ENCODE peak calls at places on chromosomes 16 and 17, in ten cellular contexts. One of them, this sample, is unnamed.

GRCh38 chr16:17367932-17368331 is 102.8 kb downstream of the XYLT1 start:
- DNase-seq in tibial artery: no peak
- DNase-seq in AG10803: peak; percentile 60
- DNase-seq in NB4: no peak
- DNase-seq in SK-N-SH: peak; percentile 27
- DNase-seq in astrocyte of the spinal cord: peak; percentile 85
- DNase-seq in fibroblast of mammary gland: peak; percentile 79
- DNase-seq in OCI-LY7: peak; percentile 14
- DNase-seq in pancreas: no peak
- DNase-seq in A549: peak; percentile 21
- DNase-seq in this sample: no peak

GRCh38 chr17:82876602-82877391 is 37.0 kb upstream of the ZNF750 start:
- DNase-seq in NB4: peak; percentile 37
- DNase-seq in pancreas: peak; percentile 82
- DNase-seq in AG10803: peak; percentile 83
- DNase-seq in tibial artery: peak; percentile 92
- DNase-seq in fibroblast of mammary gland: peak; percentile 87
- DNase-seq in astrocyte of the spinal cord: peak; percentile 76
- DNase-seq in SK-N-SH: peak; percentile 88
- DNase-seq in A549: no peak
- DNase-seq in OCI-LY7: no peak
- DNase-seq in this sample: peak; percentile 84

GRCh38 chr17:2040942-2041560 is 771 bp upstream of the OVCA2 start:
- DNase-seq in astrocyte of the spinal cord: no peak
- DNase-seq in AG10803: no peak
- DNase-seq in SK-N-SH: no peak
- DNase-seq in fibroblast of mammary gland: no peak
- DNase-seq in NB4: no peak
- DNase-seq in OCI-LY7: no peak
- DNase-seq in A549: no peak
- DNase-seq in tibial artery: no peak
- DNase-seq in pancreas: no peak
- DNase-seq in this sample: no peak

GRCh38 chr16:88287219-88287618 is 95.5 kb upstream of the ZNF469 start:
- DNase-seq in OCI-LY7: peak; percentile 24
- DNase-seq in astrocyte of the spinal cord: no peak
- DNase-seq in AG10803: no peak
- DNase-seq in tibial artery: no peak
- DNase-seq in A549: no peak
- DNase-seq in SK-N-SH: peak; percentile 60
- DNase-seq in fibroblast of mammary gland: peak; percentile 36
- DNase-seq in pancreas: no peak
- DNase-seq in NB4: peak; percentile 54
- DNase-seq in this sample: peak; percentile 16

GRCh38 chr17:65557349-65558310 is 3.8 kb downstream of the AXIN2 start:
- DNase-seq in SK-N-SH: no peak
- DNase-seq in fibroblast of mammary gland: peak; percentile 69
- DNase-seq in OCI-LY7: no peak
- DNase-seq in astrocyte of the spinal cord: peak; percentile 79
- DNase-seq in AG10803: peak; percentile 64
- DNase-seq in NB4: no peak
- DNase-seq in tibial artery: no peak
- DNase-seq in A549: peak; percentile 82
- DNase-seq in pancreas: no peak
- DNase-seq in this sample: peak; percentile 65

GRCh38 chr16:47904691-47905090 is 251.1 kb downstream of the ABCC12 start:
- DNase-seq in astrocyte of the spinal cord: no peak
- DNase-seq in AG10803: no peak
- DNase-seq in OCI-LY7: no peak
- DNase-seq in A549: no peak
- DNase-seq in fibroblast of mammary gland: no peak
- DNase-seq in tibial artery: no peak
- DNase-seq in NB4: no peak
- DNase-seq in SK-N-SH: no peak
- DNase-seq in pancreas: no peak
- DNase-seq in this sample: no peak

GRCh38 chr17:73203788-73204479 is 11.1 kb downstream of the COG1 start:
- DNase-seq in A549: no peak
- DNase-seq in astrocyte of the spinal cord: no peak
- DNase-seq in NB4: no peak
- DNase-seq in tibial artery: no peak
- DNase-seq in AG10803: no peak
- DNase-seq in OCI-LY7: no peak
- DNase-seq in pancreas: no peak
- DNase-seq in SK-N-SH: no peak
- DNase-seq in fibroblast of mammary gland: no peak
- DNase-seq in this sample: no peak

GRCh38 chr17:74770498-74771318 is 5.4 kb downstream of the NAT9 start:
- DNase-seq in AG10803: no peak
- DNase-seq in astrocyte of the spinal cord: peak; percentile 51
- DNase-seq in fibroblast of mammary gland: peak; percentile 28
- DNase-seq in pancreas: peak; percentile 89
- DNase-seq in A549: peak; percentile 88
- DNase-seq in SK-N-SH: peak; percentile 91
- DNase-seq in OCI-LY7: peak; percentile 66
- DNase-seq in tibial artery: no peak
- DNase-seq in NB4: peak; percentile 56
- DNase-seq in this sample: peak; percentile 37

GRCh38 chr17:36198831-36199465 is 2.4 kb upstream of the CCL3L1 start:
- DNase-seq in A549: no peak
- DNase-seq in pancreas: no peak
- DNase-seq in OCI-LY7: no peak
- DNase-seq in tibial artery: no peak
- DNase-seq in astrocyte of the spinal cord: no peak
- DNase-seq in AG10803: no peak
- DNase-seq in NB4: no peak
- DNase-seq in SK-N-SH: no peak
- DNase-seq in fibroblast of mammary gland: no peak
- DNase-seq in this sample: no peak

GRCh38 chr16:2468725-2469398 is 2.2 kb upstream of the NTN3 start:
- DNase-seq in pancreas: no peak
- DNase-seq in A549: peak; percentile 44
- DNase-seq in SK-N-SH: peak; percentile 89
- DNase-seq in OCI-LY7: peak; percentile 99
- DNase-seq in fibroblast of mammary gland: no peak
- DNase-seq in tibial artery: no peak
- DNase-seq in AG10803: no peak
- DNase-seq in NB4: peak; percentile 97
- DNase-seq in astrocyte of the spinal cord: no peak
- DNase-seq in this sample: no peak

GRCh38 chr16:76583995-76584394 is 306.8 kb downstream of the CNTNAP4 start:
- DNase-seq in tibial artery: no peak
- DNase-seq in fibroblast of mammary gland: peak; percentile 1
- DNase-seq in AG10803: no peak
- DNase-seq in OCI-LY7: no peak
- DNase-seq in pancreas: no peak
- DNase-seq in NB4: no peak
- DNase-seq in astrocyte of the spinal cord: no peak
- DNase-seq in SK-N-SH: no peak
- DNase-seq in A549: no peak
- DNase-seq in this sample: no peak

GRCh38 chr17:41548844-41549595 is 20.9 kb upstream of the KRT19 start:
- DNase-seq in pancreas: peak; percentile 79
- DNase-seq in OCI-LY7: peak; percentile 75
- DNase-seq in fibroblast of mammary gland: peak; percentile 85
- DNase-seq in SK-N-SH: peak; percentile 92
- DNase-seq in tibial artery: peak; percentile 87
- DNase-seq in astrocyte of the spinal cord: peak; percentile 92
- DNase-seq in AG10803: peak; percentile 83
- DNase-seq in NB4: peak; percentile 85
- DNase-seq in A549: peak; percentile 96
- DNase-seq in this sample: peak; percentile 90

GRCh38 chr17:59287452-59287851 is 44.0 kb upstream of the YPEL2 start:
- DNase-seq in pancreas: no peak
- DNase-seq in astrocyte of the spinal cord: peak; percentile 6
- DNase-seq in AG10803: no peak
- DNase-seq in SK-N-SH: no peak
- DNase-seq in fibroblast of mammary gland: peak; percentile 59
- DNase-seq in NB4: peak; percentile 64
- DNase-seq in tibial artery: no peak
- DNase-seq in A549: no peak
- DNase-seq in OCI-LY7: peak; percentile 10
- DNase-seq in this sample: peak; percentile 22

GRCh38 chr17:50516980-50517379 is 8.7 kb downstream of the MYCBPAP start:
- DNase-seq in SK-N-SH: no peak
- DNase-seq in tibial artery: no peak
- DNase-seq in pancreas: no peak
- DNase-seq in astrocyte of the spinal cord: no peak
- DNase-seq in fibroblast of mammary gland: no peak
- DNase-seq in A549: no peak
- DNase-seq in NB4: no peak
- DNase-seq in OCI-LY7: no peak
- DNase-seq in AG10803: no peak
- DNase-seq in this sample: no peak

GRCh38 chr17:27206447-27206846 is 87.5 kb upstream of the WSB1 start:
- DNase-seq in A549: no peak
- DNase-seq in tibial artery: no peak
- DNase-seq in AG10803: no peak
- DNase-seq in astrocyte of the spinal cord: no peak
- DNase-seq in NB4: peak; percentile 62
- DNase-seq in fibroblast of mammary gland: peak; percentile 7
- DNase-seq in SK-N-SH: no peak
- DNase-seq in pancreas: no peak
- DNase-seq in OCI-LY7: peak; percentile 36
- DNase-seq in this sample: no peak

GRCh38 chr17:55343900-55344513 is 77.6 kb downstream of the MMD start:
- DNase-seq in OCI-LY7: no peak
- DNase-seq in NB4: no peak
- DNase-seq in AG10803: no peak
- DNase-seq in fibroblast of mammary gland: no peak
- DNase-seq in astrocyte of the spinal cord: no peak
- DNase-seq in SK-N-SH: no peak
- DNase-seq in tibial artery: no peak
- DNase-seq in pancreas: no peak
- DNase-seq in A549: no peak
- DNase-seq in this sample: no peak

DNA sequence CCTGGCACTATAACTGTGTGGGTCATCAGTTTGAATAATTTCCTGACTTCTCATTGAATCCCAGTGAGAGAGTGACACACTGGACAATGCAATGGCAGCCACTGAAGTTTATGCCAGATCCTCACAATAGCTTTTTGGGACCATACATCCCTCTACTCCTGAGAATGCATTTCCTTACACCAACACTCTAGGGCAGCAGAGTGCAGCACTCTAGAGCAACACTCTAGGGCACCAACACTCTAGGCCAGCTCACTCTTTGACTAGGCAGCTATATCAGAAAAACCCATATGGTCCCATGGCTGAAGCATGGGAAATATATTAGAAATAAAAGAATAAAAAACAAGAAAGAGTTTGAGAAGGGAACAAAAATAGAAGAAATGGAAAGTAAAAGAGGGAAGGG is 309.2 kb downstream of the MAP2K6 start:
- DNase-seq in AG10803: no peak
- DNase-seq in astrocyte of the spinal cord: no peak
- DNase-seq in A549: no peak
- DNase-seq in pancreas: no peak
- DNase-seq in NB4: no peak
- DNase-seq in SK-N-SH: no peak
- DNase-seq in tibial artery: no peak
- DNase-seq in fibroblast of mammary gland: peak; percentile 15
- DNase-seq in OCI-LY7: no peak
- DNase-seq in this sample: no peak
- TF ChIP-seq CTCF in AG10803: no peak
- TF ChIP-seq CTCF in astrocyte of the spinal cord: no peak
- TF ChIP-seq CTCF in A549: no peak
- TF ChIP-seq CTCF in pancreas: no peak
- TF ChIP-seq CTCF in NB4: no peak
- TF ChIP-seq CTCF in SK-N-SH: peak; percentile 18
- TF ChIP-seq CTCF in tibial artery: no peak
- TF ChIP-seq CTCF in fibroblast of mammary gland: peak; percentile 11
- TF ChIP-seq CTCF in OCI-LY7: peak; percentile 31
- TF ChIP-seq CTCF in this sample: peak; percentile 32

DNA sequence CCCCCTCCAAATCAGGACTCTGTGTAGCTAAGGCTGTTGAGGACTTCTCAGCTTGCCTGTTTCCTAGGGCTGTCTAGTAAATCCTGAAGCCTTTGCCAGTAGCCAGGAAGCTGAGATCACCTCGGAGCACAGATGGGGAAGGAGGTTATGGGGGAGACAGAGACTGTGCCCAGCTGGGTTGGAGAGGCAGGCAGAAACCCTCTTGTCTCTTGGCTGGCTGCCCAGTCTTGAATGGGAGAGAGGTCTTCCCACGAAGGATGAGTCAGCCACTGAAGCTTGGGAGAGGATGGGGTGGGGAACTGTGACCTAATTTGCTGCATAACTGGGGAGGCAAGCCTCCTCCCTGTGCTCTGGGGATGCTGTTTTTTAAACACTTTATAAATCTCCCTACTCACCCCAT is 69.8 kb downstream of the SHISA9 start:
- DNase-seq in tibial artery: no peak
- DNase-seq in pancreas: no peak
- DNase-seq in fibroblast of mammary gland: peak; percentile 88
- DNase-seq in astrocyte of the spinal cord: peak; percentile 40
- DNase-seq in NB4: peak; percentile 27
- DNase-seq in AG10803: peak; percentile 46
- DNase-seq in SK-N-SH: peak; percentile 34
- DNase-seq in A549: peak; percentile 15
- DNase-seq in OCI-LY7: no peak
- DNase-seq in this sample: no peak
- H3K4me3 ChIP-seq in tibial artery: no peak overlapping the region
- H3K4me3 ChIP-seq in pancreas: no peak overlapping the region
- H3K4me3 ChIP-seq in fibroblast of mammary gland: no peak overlapping the region
- H3K4me3 ChIP-seq in astrocyte of the spinal cord: no peak overlapping the region
- H3K4me3 ChIP-seq in NB4: no peak overlapping the region
- H3K4me3 ChIP-seq in AG10803: no peak overlapping the region
- H3K4me3 ChIP-seq in SK-N-SH: no peak overlapping the region
- H3K4me3 ChIP-seq in A549: no peak overlapping the region
- H3K4me3 ChIP-seq in OCI-LY7: no peak overlapping the region
- H3K4me3 ChIP-seq in this sample: no peak overlapping the region

DNA sequence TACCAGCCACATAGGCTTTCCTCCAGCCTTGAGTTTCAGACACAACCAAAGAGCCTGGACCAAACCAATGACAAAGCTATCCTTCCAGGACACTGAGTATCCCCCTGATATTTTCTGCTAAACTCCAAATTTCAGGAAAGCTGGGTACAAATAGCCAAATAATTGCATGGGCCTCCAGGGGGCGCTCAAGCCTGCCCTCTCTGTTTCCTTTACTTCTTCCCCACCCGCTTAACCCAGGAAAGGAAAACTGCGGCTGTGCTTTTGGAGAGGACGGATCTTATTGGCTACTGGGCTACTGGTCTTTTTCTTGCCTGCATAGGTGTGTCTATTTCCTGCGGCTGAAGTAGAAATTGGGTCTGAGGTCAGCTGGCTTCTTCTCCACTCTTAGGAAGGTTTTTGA is 30.1 kb downstream of the GNGT2 start:
- DNase-seq in astrocyte of the spinal cord: peak; percentile 43
- DNase-seq in OCI-LY7: peak; percentile 65
- DNase-seq in NB4: peak; percentile 62
- DNase-seq in fibroblast of mammary gland: peak; percentile 64
- DNase-seq in AG10803: peak; percentile 56
- DNase-seq in tibial artery: peak; percentile 74
- DNase-seq in A549: peak; percentile 79
- DNase-seq in SK-N-SH: peak; percentile 78
- DNase-seq in pancreas: peak; percentile 54
- DNase-seq in this sample: peak; percentile 69
- TF ChIP-seq CTCF in astrocyte of the spinal cord: peak; percentile 85
- TF ChIP-seq CTCF in OCI-LY7: peak; percentile 97
- TF ChIP-seq CTCF in NB4: peak; percentile 83
- TF ChIP-seq CTCF in fibroblast of mammary gland: peak; percentile 91
- TF ChIP-seq CTCF in AG10803: peak; percentile 88
- TF ChIP-seq CTCF in tibial artery: peak; percentile 65
- TF ChIP-seq CTCF in A549: peak; percentile 85
- TF ChIP-seq CTCF in SK-N-SH: peak; percentile 97
- TF ChIP-seq CTCF in pancreas: peak; percentile 64
- TF ChIP-seq CTCF in this sample: peak; percentile 86

GRCh38 chr17:21287703-21288449 is 3.4 kb downstream of the MAP2K3 start:
- DNase-seq in SK-N-SH: peak; percentile 43
- DNase-seq in pancreas: peak; percentile 99
- DNase-seq in AG10803: peak; percentile 97
- DNase-seq in astrocyte of the spinal cord: peak; percentile 95
- DNase-seq in OCI-LY7: peak; percentile 95
- DNase-seq in A549: peak; percentile 91
- DNase-seq in NB4: peak; percentile 99
- DNase-seq in tibial artery: peak; percentile 99
- DNase-seq in fibroblast of mammary gland: peak; percentile 95
- DNase-seq in this sample: peak; percentile 97
- H3K4me3 ChIP-seq in SK-N-SH: peak overlapping the region; percentile 14
- H3K4me3 ChIP-seq in pancreas: no peak overlapping the region
- H3K4me3 ChIP-seq in AG10803: peak overlapping the region; percentile 98
- H3K4me3 ChIP-seq in astrocyte of the spinal cord: no peak overlapping the region
- H3K4me3 ChIP-seq in OCI-LY7: peak overlapping the region; percentile 84
- H3K4me3 ChIP-seq in A549: peak overlapping the region; percentile 78
- H3K4me3 ChIP-seq in NB4: peak overlapping the region; percentile 96
- H3K4me3 ChIP-seq in tibial artery: peak overlapping the region; percentile 63
- H3K4me3 ChIP-seq in fibroblast of mammary gland: peak overlapping the region; percentile 84
- H3K4me3 ChIP-seq in this sample: peak overlapping the region; percentile 95